ENCODE peak calls at places on chromosomes 7 and 10, in seven cellular contexts. One of them, this sample, is unnamed.

GRCh38 chr10:78802866-78803265 is 265.9 kb upstream of the ZMIZ1 start:
- DNase-seq in Peyer's patch: no peak
- DNase-seq in CD8-positive, alpha-beta memory T cell: no peak
- DNase-seq in neural progenitor cell: peak
- DNase-seq in CD4-positive, CD25-positive, alpha-beta regulatory T cell: no peak
- DNase-seq in epithelial cell of esophagus: peak
- DNase-seq in OCI-LY7: no peak
- DNase-seq in this sample: peak

GRCh38 chr10:85043207-85043606 is 714.8 kb downstream of the CCSER2 start:
- DNase-seq in Peyer's patch: no peak
- DNase-seq in CD8-positive, alpha-beta memory T cell: no peak
- DNase-seq in neural progenitor cell: peak
- DNase-seq in CD4-positive, CD25-positive, alpha-beta regulatory T cell: no peak
- DNase-seq in epithelial cell of esophagus: no peak
- DNase-seq in OCI-LY7: no peak
- DNase-seq in this sample: no peak

GRCh38 chr10:21336476-21337170 is 188.9 kb downstream of the SKIDA1 start:
- DNase-seq in Peyer's patch: no peak
- DNase-seq in CD8-positive, alpha-beta memory T cell: no peak
- DNase-seq in neural progenitor cell: peak
- DNase-seq in CD4-positive, CD25-positive, alpha-beta regulatory T cell: no peak
- DNase-seq in epithelial cell of esophagus: peak
- DNase-seq in OCI-LY7: no peak
- DNase-seq in this sample: peak

GRCh38 chr10:71831646-71832552 is 19.2 kb downstream of the PSAP start:
- DNase-seq in Peyer's patch: peak
- DNase-seq in CD8-positive, alpha-beta memory T cell: no peak
- DNase-seq in neural progenitor cell: no peak
- DNase-seq in CD4-positive, CD25-positive, alpha-beta regulatory T cell: no peak
- DNase-seq in epithelial cell of esophagus: peak
- DNase-seq in OCI-LY7: no peak
- DNase-seq in this sample: no peak

GRCh38 chr7:110573862-110574528 is 516.9 kb upstream of the LRRN3 start:
- DNase-seq in Peyer's patch: no peak
- DNase-seq in CD8-positive, alpha-beta memory T cell: no peak
- DNase-seq in neural progenitor cell: no peak
- DNase-seq in CD4-positive, CD25-positive, alpha-beta regulatory T cell: no peak
- DNase-seq in epithelial cell of esophagus: peak
- DNase-seq in OCI-LY7: no peak
- DNase-seq in this sample: no peak

GRCh38 chr10:86678999-86679792 is 10.9 kb downstream of the LDB3 start:
- DNase-seq in Peyer's patch: no peak
- DNase-seq in CD8-positive, alpha-beta memory T cell: no peak
- DNase-seq in neural progenitor cell: no peak
- DNase-seq in CD4-positive, CD25-positive, alpha-beta regulatory T cell: no peak
- DNase-seq in epithelial cell of esophagus: no peak
- DNase-seq in OCI-LY7: no peak
- DNase-seq in this sample: no peak

GRCh38 chr10:23793577-23793976 is 354.7 kb downstream of the OTUD1 start:
- DNase-seq in Peyer's patch: no peak
- DNase-seq in CD8-positive, alpha-beta memory T cell: no peak
- DNase-seq in neural progenitor cell: no peak
- DNase-seq in CD4-positive, CD25-positive, alpha-beta regulatory T cell: no peak
- DNase-seq in epithelial cell of esophagus: no peak
- DNase-seq in OCI-LY7: no peak
- DNase-seq in this sample: no peak

GRCh38 chr7:123120286-123120685 is 79.5 kb downstream of the SLC13A1 start:
- DNase-seq in Peyer's patch: no peak
- DNase-seq in CD8-positive, alpha-beta memory T cell: no peak
- DNase-seq in neural progenitor cell: no peak
- DNase-seq in CD4-positive, CD25-positive, alpha-beta regulatory T cell: no peak
- DNase-seq in epithelial cell of esophagus: no peak
- DNase-seq in OCI-LY7: no peak
- DNase-seq in this sample: peak

GRCh38 chr10:71423268-71423667 is 26.5 kb downstream of the CDH23 start:
- DNase-seq in Peyer's patch: no peak
- DNase-seq in CD8-positive, alpha-beta memory T cell: no peak
- DNase-seq in neural progenitor cell: no peak
- DNase-seq in CD4-positive, CD25-positive, alpha-beta regulatory T cell: no peak
- DNase-seq in epithelial cell of esophagus: no peak
- DNase-seq in OCI-LY7: no peak
- DNase-seq in this sample: no peak

GRCh38 chr10:11091517-11092102 is 73.9 kb downstream of the CELF2 start:
- DNase-seq in Peyer's patch: no peak
- DNase-seq in CD8-positive, alpha-beta memory T cell: no peak
- DNase-seq in neural progenitor cell: no peak
- DNase-seq in CD4-positive, CD25-positive, alpha-beta regulatory T cell: no peak
- DNase-seq in epithelial cell of esophagus: no peak
- DNase-seq in OCI-LY7: no peak
- DNase-seq in this sample: no peak

GRCh38 chr10:35453855-35454532 is 117.7 kb downstream of the CCNY start:
- DNase-seq in Peyer's patch: no peak
- DNase-seq in CD8-positive, alpha-beta memory T cell: no peak
- DNase-seq in neural progenitor cell: no peak
- DNase-seq in CD4-positive, CD25-positive, alpha-beta regulatory T cell: no peak
- DNase-seq in epithelial cell of esophagus: peak
- DNase-seq in OCI-LY7: no peak
- DNase-seq in this sample: peak

GRCh38 chr7:157841757-157842390 is 505.1 kb downstream of the DNAJB6 start:
- DNase-seq in Peyer's patch: no peak
- DNase-seq in CD8-positive, alpha-beta memory T cell: no peak
- DNase-seq in neural progenitor cell: peak
- DNase-seq in CD4-positive, CD25-positive, alpha-beta regulatory T cell: no peak
- DNase-seq in epithelial cell of esophagus: no peak
- DNase-seq in OCI-LY7: no peak
- DNase-seq in this sample: no peak

GRCh38 chr7:15305002-15305600 is 256.7 kb downstream of the AGMO start:
- DNase-seq in Peyer's patch: no peak
- DNase-seq in CD8-positive, alpha-beta memory T cell: no peak
- DNase-seq in neural progenitor cell: peak
- DNase-seq in CD4-positive, CD25-positive, alpha-beta regulatory T cell: peak
- DNase-seq in epithelial cell of esophagus: peak
- DNase-seq in OCI-LY7: peak
- DNase-seq in this sample: peak

GRCh38 chr10:102935939-102936605 is 18.0 kb downstream of the CNNM2 start:
- DNase-seq in Peyer's patch: no peak
- DNase-seq in CD8-positive, alpha-beta memory T cell: no peak
- DNase-seq in neural progenitor cell: no peak
- DNase-seq in CD4-positive, CD25-positive, alpha-beta regulatory T cell: no peak
- DNase-seq in epithelial cell of esophagus: no peak
- DNase-seq in OCI-LY7: no peak
- DNase-seq in this sample: no peak

GRCh38 chr10:70418713-70419112 is 14.8 kb downstream of the EIF4EBP2 start:
- DNase-seq in Peyer's patch: no peak
- DNase-seq in CD8-positive, alpha-beta memory T cell: no peak
- DNase-seq in neural progenitor cell: no peak
- DNase-seq in CD4-positive, CD25-positive, alpha-beta regulatory T cell: no peak
- DNase-seq in epithelial cell of esophagus: no peak
- DNase-seq in OCI-LY7: no peak
- DNase-seq in this sample: no peak

GRCh38 chr7:92740713-92741126 is 95.7 kb downstream of the CDK6 start:
- DNase-seq in Peyer's patch: no peak
- DNase-seq in CD8-positive, alpha-beta memory T cell: no peak
- DNase-seq in neural progenitor cell: no peak
- DNase-seq in CD4-positive, CD25-positive, alpha-beta regulatory T cell: no peak
- DNase-seq in epithelial cell of esophagus: peak
- DNase-seq in OCI-LY7: no peak
- DNase-seq in this sample: peak

GRCh38 chr10:3485287-3485686 is 299.7 kb downstream of the KLF6 start:
- DNase-seq in Peyer's patch: no peak
- DNase-seq in CD8-positive, alpha-beta memory T cell: no peak
- DNase-seq in neural progenitor cell: no peak
- DNase-seq in CD4-positive, CD25-positive, alpha-beta regulatory T cell: no peak
- DNase-seq in epithelial cell of esophagus: no peak
- DNase-seq in OCI-LY7: peak
- DNase-seq in this sample: no peak

GRCh38 chr10:68848281-68848680 is 20.9 kb downstream of the STOX1 start:
- DNase-seq in Peyer's patch: no peak
- DNase-seq in CD8-positive, alpha-beta memory T cell: no peak
- DNase-seq in neural progenitor cell: no peak
- DNase-seq in CD4-positive, CD25-positive, alpha-beta regulatory T cell: no peak
- DNase-seq in epithelial cell of esophagus: no peak
- DNase-seq in OCI-LY7: no peak
- DNase-seq in this sample: no peak

GRCh38 chr7:54774785-54775740 is 16.1 kb upstream of the SEC61G start:
- DNase-seq in Peyer's patch: no peak
- DNase-seq in CD8-positive, alpha-beta memory T cell: no peak
- DNase-seq in neural progenitor cell: no peak
- DNase-seq in CD4-positive, CD25-positive, alpha-beta regulatory T cell: no peak
- DNase-seq in epithelial cell of esophagus: no peak
- DNase-seq in OCI-LY7: no peak
- DNase-seq in this sample: no peak

GRCh38 chr7:3683886-3684539 is 383.0 kb downstream of the SDK1 start:
- DNase-seq in Peyer's patch: no peak
- DNase-seq in CD8-positive, alpha-beta memory T cell: no peak
- DNase-seq in neural progenitor cell: peak
- DNase-seq in CD4-positive, CD25-positive, alpha-beta regulatory T cell: no peak
- DNase-seq in epithelial cell of esophagus: no peak
- DNase-seq in OCI-LY7: no peak
- DNase-seq in this sample: no peak

GRCh38 chr10:44890721-44891550 is 20.2 kb upstream of the TMEM72 start:
- DNase-seq in Peyer's patch: peak
- DNase-seq in CD8-positive, alpha-beta memory T cell: no peak
- DNase-seq in neural progenitor cell: no peak
- DNase-seq in CD4-positive, CD25-positive, alpha-beta regulatory T cell: no peak
- DNase-seq in epithelial cell of esophagus: no peak
- DNase-seq in OCI-LY7: no peak
- DNase-seq in this sample: no peak
- H3K4me3 ChIP-seq in Peyer's patch: no peak
- H3K4me3 ChIP-seq in CD8-positive, alpha-beta memory T cell: no peak
- H3K4me3 ChIP-seq in neural progenitor cell: no peak
- H3K4me3 ChIP-seq in CD4-positive, CD25-positive, alpha-beta regulatory T cell: no peak
- H3K4me3 ChIP-seq in epithelial cell of esophagus: no peak
- H3K4me3 ChIP-seq in OCI-LY7: no peak
- H3K4me3 ChIP-seq in this sample: no peak

GRCh38 chr7:128939075-128939860 is 1.5 kb downstream of the IRF5 start:
- DNase-seq in Peyer's patch: no peak
- DNase-seq in CD8-positive, alpha-beta memory T cell: no peak
- DNase-seq in neural progenitor cell: no peak
- DNase-seq in CD4-positive, CD25-positive, alpha-beta regulatory T cell: no peak
- DNase-seq in epithelial cell of esophagus: no peak
- DNase-seq in OCI-LY7: no peak
- DNase-seq in this sample: no peak
- H3K4me3 ChIP-seq in Peyer's patch: peak
- H3K4me3 ChIP-seq in CD8-positive, alpha-beta memory T cell: no peak
- H3K4me3 ChIP-seq in neural progenitor cell: peak
- H3K4me3 ChIP-seq in CD4-positive, CD25-positive, alpha-beta regulatory T cell: peak
- H3K4me3 ChIP-seq in epithelial cell of esophagus: no peak
- H3K4me3 ChIP-seq in OCI-LY7: no peak
- H3K4me3 ChIP-seq in this sample: no peak

GRCh38 chr10:30967654-30968421 is 63.8 kb downstream of the ZNF438 start:
- DNase-seq in Peyer's patch: no peak
- DNase-seq in CD8-positive, alpha-beta memory T cell: no peak
- DNase-seq in neural progenitor cell: no peak
- DNase-seq in CD4-positive, CD25-positive, alpha-beta regulatory T cell: no peak
- DNase-seq in epithelial cell of esophagus: no peak
- DNase-seq in OCI-LY7: no peak
- DNase-seq in this sample: peak
- H3K4me3 ChIP-seq in Peyer's patch: no peak
- H3K4me3 ChIP-seq in CD8-positive, alpha-beta memory T cell: no peak
- H3K4me3 ChIP-seq in neural progenitor cell: no peak
- H3K4me3 ChIP-seq in CD4-positive, CD25-positive, alpha-beta regulatory T cell: no peak
- H3K4me3 ChIP-seq in epithelial cell of esophagus: no peak
- H3K4me3 ChIP-seq in OCI-LY7: no peak
- H3K4me3 ChIP-seq in this sample: no peak

GRCh38 chr10:46283945-46284285 is 2.9 kb upstream of the ANTXRL start:
- DNase-seq in Peyer's patch: no peak
- DNase-seq in CD8-positive, alpha-beta memory T cell: no peak
- DNase-seq in neural progenitor cell: no peak
- DNase-seq in CD4-positive, CD25-positive, alpha-beta regulatory T cell: peak
- DNase-seq in epithelial cell of esophagus: no peak
- DNase-seq in OCI-LY7: no peak
- DNase-seq in this sample: no peak

GRCh38 chr10:46283217-46283944 is 3.4 kb upstream of the ANTXRL start:
- DNase-seq in Peyer's patch: no peak
- DNase-seq in CD8-positive, alpha-beta memory T cell: no peak
- DNase-seq in neural progenitor cell: no peak
- DNase-seq in CD4-positive, CD25-positive, alpha-beta regulatory T cell: peak
- DNase-seq in epithelial cell of esophagus: no peak
- DNase-seq in OCI-LY7: peak
- DNase-seq in this sample: peak

GRCh38 chr10:46285300-46285699 is 1.5 kb upstream of the ANTXRL start:
- DNase-seq in Peyer's patch: no peak
- DNase-seq in CD8-positive, alpha-beta memory T cell: no peak
- DNase-seq in neural progenitor cell: no peak
- DNase-seq in CD4-positive, CD25-positive, alpha-beta regulatory T cell: no peak
- DNase-seq in epithelial cell of esophagus: no peak
- DNase-seq in OCI-LY7: no peak
- DNase-seq in this sample: no peak

GRCh38 chr10:46285966-46286620 is 704 bp upstream of the ANTXRL start:
- DNase-seq in Peyer's patch: no peak
- DNase-seq in CD8-positive, alpha-beta memory T cell: no peak
- DNase-seq in neural progenitor cell: no peak
- DNase-seq in CD4-positive, CD25-positive, alpha-beta regulatory T cell: no peak
- DNase-seq in epithelial cell of esophagus: no peak
- DNase-seq in OCI-LY7: no peak
- DNase-seq in this sample: no peak

DNA sequence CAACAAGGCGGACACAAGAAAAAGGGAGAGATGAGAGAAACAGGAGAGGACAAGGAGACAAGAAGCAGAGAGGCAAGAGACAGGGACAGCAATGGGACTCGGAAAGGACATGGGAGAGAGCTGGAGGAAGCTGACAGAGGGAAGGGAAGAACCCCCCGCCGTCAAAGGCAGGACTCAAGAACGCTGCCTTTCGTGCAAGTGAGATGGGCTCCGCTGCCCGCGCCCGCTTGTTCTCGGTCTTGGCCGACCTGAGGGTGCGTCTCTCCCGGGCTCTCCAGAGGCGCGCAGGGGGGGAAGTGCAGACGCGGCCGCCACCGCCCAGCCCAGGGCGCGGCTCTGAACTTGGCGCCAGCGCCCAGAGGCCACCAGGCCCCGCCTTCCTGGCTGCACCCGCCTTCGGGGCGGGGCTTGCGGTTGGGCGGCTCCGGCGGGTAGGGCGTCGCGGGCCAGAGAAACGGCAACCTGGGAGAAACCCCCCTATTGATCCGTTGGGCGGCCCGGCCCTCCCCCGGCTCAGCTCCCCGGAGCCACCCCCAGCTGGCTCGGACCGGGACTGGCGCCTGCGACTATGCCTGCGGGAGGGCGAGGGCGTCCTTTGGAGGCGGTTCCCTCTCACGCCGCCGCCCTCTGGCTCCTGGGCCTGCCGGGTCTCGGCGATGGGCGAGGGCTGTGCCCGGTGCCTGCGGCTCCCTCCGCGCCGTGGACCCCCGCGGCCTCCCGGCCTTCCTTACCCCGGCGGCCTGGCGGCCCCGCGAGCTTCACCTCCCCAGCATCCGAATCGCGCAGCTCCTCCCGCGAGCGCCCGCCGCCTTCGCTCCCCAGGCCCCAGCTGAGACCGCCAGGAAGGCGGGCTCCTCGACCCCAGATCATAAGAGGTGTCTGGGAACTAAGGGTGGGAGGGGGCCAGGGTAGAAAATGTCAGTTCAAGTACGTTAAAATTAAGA is 2.2 kb upstream of the ANTXRL start:
- DNase-seq in Peyer's patch: peak
- DNase-seq in CD8-positive, alpha-beta memory T cell: peak
- DNase-seq in neural progenitor cell: peak
- DNase-seq in CD4-positive, CD25-positive, alpha-beta regulatory T cell: peak
- DNase-seq in epithelial cell of esophagus: peak
- DNase-seq in OCI-LY7: peak
- DNase-seq in this sample: peak
- H3K4me3 ChIP-seq in Peyer's patch: peak
- H3K4me3 ChIP-seq in CD8-positive, alpha-beta memory T cell: peak
- H3K4me3 ChIP-seq in neural progenitor cell: peak
- H3K4me3 ChIP-seq in CD4-positive, CD25-positive, alpha-beta regulatory T cell: peak
- H3K4me3 ChIP-seq in epithelial cell of esophagus: peak
- H3K4me3 ChIP-seq in OCI-LY7: peak
- H3K4me3 ChIP-seq in this sample: peak